ENCODE peak calls at places on chromosomes 7 and 10, in six cellular contexts. A, V, Z, N, R and P are unnamed samples.

GRCh38 chr7:145957160-145957890 is 159.3 kb upstream of the CNTNAP2 start:
- DNase-seq in Z (no peak), R (no peak), A (no peak), V (no peak), N (peak; percentile 23), P (no peak)

GRCh38 chr10:94224656-94225055 is 138.1 kb downstream of the NOC3L start:
- DNase-seq in A (no peak), Z (peak; percentile 75), R (no peak), N (no peak), V (no peak), P (no peak)

GRCh38 chr10:5659702-5660528 is 6.5 kb downstream of the ASB13 start:
- DNase-seq in A (no peak), V (peak; percentile 75), Z (peak; percentile 59), N (peak; percentile 70), R (peak; percentile 63), P (no peak)

GRCh38 chr10:11407939-11408338 is 203.5 kb downstream of the USP6NL start:
- DNase-seq in Z (no peak), N (no peak), R (no peak), V (no peak), A (no peak), P (peak; percentile 27)

GRCh38 chr7:134890246-134891240 is 95.8 kb upstream of the AGBL3 start:
- DNase-seq in R (peak; percentile 39), V (peak; percentile 29), A (no peak), Z (peak; percentile 82), N (peak; percentile 56), P (no peak)

GRCh38 chr7:49631071-49631826 is 142.2 kb upstream of the VWC2 start:
- DNase-seq in N (no peak), V (no peak), R (no peak), A (no peak), Z (no peak), P (no peak)

GRCh38 chr10:46541017-46541661 is 15.3 kb downstream of the GPRIN2 start:
- DNase-seq in A (no peak), V (peak; percentile 47), N (peak; percentile 51), R (peak; percentile 89), Z (peak; percentile 24), P (no peak)

GRCh38 chr7:117083648-117084047 is 130.3 kb downstream of the ST7 start:
- DNase-seq in N (no peak), A (no peak), R (no peak), V (peak; percentile 42), Z (no peak), P (no peak)

GRCh38 chr7:15839415-15840100 is 153.1 kb upstream of the MEOX2 start:
- DNase-seq in N (peak; percentile 76), Z (no peak), R (peak; percentile 92), V (peak; percentile 19), A (no peak), P (no peak)

GRCh38 chr10:68103237-68103866 is 5.9 kb upstream of the MYPN start:
- DNase-seq in V (no peak), N (no peak), Z (no peak), R (no peak), A (no peak), P (no peak)

GRCh38 chr10:480928-481551 is 208.4 kb downstream of the DIP2C start:
- DNase-seq in R (no peak), N (peak; percentile 46), V (peak; percentile 64), A (no peak), Z (no peak), P (no peak)

GRCh38 chr10:5530846-5531557 is 6.2 kb downstream of the CALML3 start:
- DNase-seq in R (no peak), N (no peak), A (no peak), Z (no peak), V (peak; percentile 3), P (no peak)

GRCh38 chr7:102075126-102075525 is 211.5 kb upstream of the SH2B2 start:
- DNase-seq in A (no peak), R (no peak), Z (no peak), V (no peak), N (no peak), P (no peak)

GRCh38 chr7:101614098-101614938 is 14.8 kb downstream of the MYL10 start:
- DNase-seq in Z (no peak), V (no peak), N (no peak), A (no peak), R (peak; percentile 97), P (no peak)

GRCh38 chr10:86945361-86946214 is 11.8 kb downstream of the MMRN2 start:
- DNase-seq in R (peak; percentile 87), V (no peak), N (peak; percentile 33), A (no peak), Z (peak; percentile 24), P (peak; percentile 39)

GRCh38 chr10:49679480-49679893 is at the start of gene C10orf53:
- DNase-seq in A (no peak), V (peak; percentile 26), Z (peak; percentile 37), R (peak; percentile 88), N (peak; percentile 85), P (peak; percentile 9)

GRCh38 chr10:43160067-43160918 is 22.0 kb downstream of the CSGALNACT2 start:
- DNase-seq in R (no peak), A (no peak), Z (peak; percentile 91), N (peak; percentile 54), V (no peak), P (no peak)

GRCh38 chr10:74658511-74658910 is 167.9 kb upstream of the KAT6B start:
- DNase-seq in V (no peak), A (no peak), R (no peak), N (no peak), Z (no peak), P (no peak)

GRCh38 chr10:79188154-79188763 is 119.5 kb downstream of the ZMIZ1 start:
- DNase-seq in Z (no peak), N (no peak), A (no peak), R (peak; percentile 69), V (no peak), P (no peak)

GRCh38 chr10:78434886-78435285 is 401.2 kb downstream of the RPS24 start:
- DNase-seq in R (no peak), Z (no peak), A (no peak), V (peak; percentile 8), N (no peak), P (no peak)

GRCh38 chr7:2388637-2388954 is 14.8 kb upstream of the CHST12 start:
- DNase-seq in V (no peak), N (no peak), R (no peak), Z (no peak), A (no peak), P (no peak)

GRCh38 chr10:63889756-63890155 is 368.6 kb downstream of the REEP3 start:
- DNase-seq in V (no peak), A (no peak), N (no peak), Z (no peak), R (no peak), P (no peak)

GRCh38 chr10:72616716-72617115 is 9.2 kb downstream of the MICU1 start:
- DNase-seq in V (no peak), A (no peak), N (peak; percentile 41), Z (peak; percentile 46), R (no peak), P (no peak)

GRCh38 chr10:72625608-72626443 is at the start of gene MICU1:
- DNase-seq in N (peak; percentile 97), R (peak; percentile 98), A (peak; percentile 90), Z (peak; percentile 92), V (peak; percentile 95), P (peak; percentile 94)

GRCh38 chr10:72626444-72626754 is 520 bp upstream of the MICU1 start:
- DNase-seq in N (no peak), R (no peak), V (no peak), A (no peak), Z (no peak), P (no peak)

GRCh38 chr10:72625276-72625607 is 637 bp downstream of the MICU1 start:
- DNase-seq in R (no peak), V (no peak), N (no peak), Z (no peak), A (no peak), P (no peak)

DNA sequence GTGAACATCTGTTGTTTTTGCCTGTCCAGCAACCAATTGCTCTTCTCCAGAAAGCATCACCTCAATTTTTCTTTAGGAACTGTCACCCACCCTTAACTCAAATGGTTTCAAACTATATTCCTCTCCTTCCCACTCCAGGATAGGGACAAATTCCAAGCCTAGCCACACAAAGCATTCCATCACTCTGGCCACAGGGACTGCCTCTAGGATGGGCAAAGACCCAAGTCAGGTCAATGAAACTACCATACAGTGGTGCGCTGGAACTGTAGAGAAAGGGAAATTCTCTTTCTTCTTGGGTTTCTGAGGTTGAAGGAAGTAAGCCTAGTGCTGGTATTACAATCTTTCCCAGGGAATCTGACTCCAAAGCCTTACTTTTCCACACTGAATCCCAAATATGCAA is 3.6 kb downstream of the MICU1 start:
- DNase-seq in N (no peak), R (no peak), V (no peak), A (no peak), Z (peak; percentile 47), P (no peak)
- H3K4me1 ChIP-seq in N (peaks cover 4% of the 10 kb centered on the region), R (no peaks in the 10 kb centered on the region), V (peaks cover 23% of the 10 kb centered on the region), A (peaks cover 18% of the 10 kb centered on the region), Z (peaks cover 2% of the 10 kb centered on the region), P (peaks cover 11% of the 10 kb centered on the region)

DNA sequence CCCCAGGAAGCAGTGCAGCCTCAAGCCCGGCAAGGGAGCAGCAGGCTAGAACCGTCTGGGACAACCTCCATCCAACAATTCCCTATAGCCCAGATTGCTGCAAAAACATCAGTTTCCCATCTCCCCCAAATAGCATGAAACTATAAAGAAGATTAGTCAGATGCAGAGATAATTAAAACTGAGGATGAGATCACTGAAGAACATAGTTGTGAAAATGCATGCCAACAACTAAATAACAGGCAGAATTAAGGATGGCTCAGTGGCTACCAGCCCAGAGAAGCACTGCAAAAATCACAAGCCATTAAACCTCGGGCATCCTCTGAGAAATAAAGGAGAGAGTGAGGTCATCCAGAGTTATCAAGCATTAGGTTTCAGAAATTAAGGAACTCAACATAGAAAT is 427.1 kb downstream of the TNS3 start:
- DNase-seq in Z (no peak), R (no peak), A (no peak), N (no peak), V (no peak), P (no peak)
- H3K27ac ChIP-seq in Z (no peak overlapping the region), R (no peak overlapping the region), A (no peak overlapping the region), N (no peak overlapping the region), V (no peak overlapping the region), P (no peak overlapping the region)

DNA sequence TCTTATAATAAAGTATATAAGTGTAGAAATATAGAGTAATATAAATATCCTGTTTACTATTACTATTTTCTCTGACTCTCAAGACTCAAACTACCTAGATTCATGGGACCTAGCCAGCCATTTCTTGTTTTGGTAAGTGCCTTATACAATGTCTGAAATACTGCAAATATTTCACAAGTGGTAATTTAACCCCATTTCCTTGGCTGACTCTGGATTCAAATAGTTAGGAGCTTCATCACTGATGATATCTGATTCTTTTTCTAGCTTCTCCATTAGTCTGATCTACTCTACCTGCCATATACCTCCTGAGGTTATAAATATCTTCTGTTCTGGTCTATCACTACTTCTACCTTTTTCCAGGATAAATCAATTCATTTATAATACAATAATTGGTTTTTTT is 6.4 kb upstream of the RALA start:
- DNase-seq in A (no peak), Z (peak; percentile 74), V (no peak), N (no peak), R (no peak), P (no peak)
- H3K4me1 ChIP-seq in A (peaks cover 4% of the 10 kb centered on the region), Z (peaks cover 11% of the 10 kb centered on the region), V (peaks cover 19% of the 10 kb centered on the region), N (peaks cover under 1% of the 10 kb centered on the region), R (no peaks in the 10 kb centered on the region), P (no peaks in the 10 kb centered on the region)

DNA sequence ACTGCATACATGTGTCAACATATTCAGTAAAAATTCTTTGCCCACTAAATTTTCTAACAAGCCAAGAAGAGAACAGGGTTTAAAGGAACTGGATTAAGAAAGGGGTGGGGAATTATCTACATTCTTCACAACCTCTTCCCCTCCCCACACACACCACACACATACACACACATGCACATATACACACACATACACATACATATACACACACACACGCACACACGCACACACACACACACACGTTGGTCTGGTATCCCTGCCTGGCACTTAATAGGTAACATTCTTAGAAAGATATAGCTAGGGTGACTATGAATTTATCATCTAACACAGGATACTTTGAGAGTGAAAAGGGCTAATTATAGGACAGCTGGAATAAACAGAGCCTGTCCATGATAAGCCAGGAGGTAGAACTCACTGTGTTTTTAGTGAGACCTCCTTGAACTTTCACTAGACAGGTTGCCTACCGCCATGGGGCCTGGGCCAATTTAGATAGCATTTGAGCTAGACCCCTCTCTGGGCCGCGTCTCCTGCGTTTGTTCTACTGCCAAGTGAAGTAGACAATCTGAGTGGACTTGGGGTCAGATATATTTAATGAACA is 33.1 kb upstream of the EPC1 start:
- DNase-seq in R (no peak), A (no peak), Z (no peak), V (no peak), N (no peak), P (no peak)
- H3K27ac ChIP-seq in R (no peak overlapping the region), A (peak overlapping the region; percentile 89), Z (no peak overlapping the region), V (peak overlapping the region; percentile 0), N (peak overlapping the region; percentile 87), P (no peak overlapping the region)